ENCODE peak calls at places on chromosomes 4 and X, in four cellular contexts. U is heart left ventricle, D is heart right ventricle, W is SK-N-SH. V is an unnamed sample.

GRCh38 chrX:37509349-37509748 is 62.1 kb upstream of the LANCL3 start:
- DNase-seq in U (no peak), W (no peak), D (no peak), V (no peak)

GRCh38 chr4:152255437-152255836 is 280.5 kb downstream of the FBXW7 start:
- DNase-seq in W (no peak), U (no peak), D (no peak), V (peak; percentile 6)

GRCh38 chr4:94880976-94881375 is 123.2 kb downstream of the BMPR1B start:
- DNase-seq in U (no peak), D (no peak), W (no peak), V (no peak)

GRCh38 chr4:150381026-150381425 is 200.9 kb upstream of the MAB21L2 start:
- DNase-seq in W (no peak), D (no peak), U (no peak), V (no peak)

GRCh38 chr4:145982791-145983190 is 44.2 kb upstream of the ZNF827 start:
- DNase-seq in D (no peak), U (no peak), W (no peak), V (no peak)

GRCh38 chrX:47562615-47563243 is 1.7 kb downstream of the ARAF start:
- DNase-seq in D (no peak), W (no peak), U (no peak), V (no peak)

GRCh38 chr4:2007804-2008670 is 737 bp downstream of the NELFA start:
- DNase-seq in D (no peak), U (no peak), W (peak; percentile 78), V (no peak)

GRCh38 chr4:16916719-16917337 is 18.4 kb upstream of the LDB2 start:
- DNase-seq in D (peak; percentile 39), U (peak; percentile 27), W (peak; percentile 55), V (peak; percentile 77)

GRCh38 chr4:166422475-166422874 is 549.4 kb downstream of the TLL1 start:
- DNase-seq in D (no peak), W (no peak), U (no peak), V (no peak)

GRCh38 chr4:6009452-6009851 is 8.8 kb downstream of the C4orf50 start:
- DNase-seq in D (no peak), U (no peak), W (no peak), V (no peak)

GRCh38 chr4:1593458-1593857 is 90.7 kb downstream of the FAM53A start:
- DNase-seq in U (no peak), W (peak; percentile 90), D (no peak), V (no peak)

DNA sequence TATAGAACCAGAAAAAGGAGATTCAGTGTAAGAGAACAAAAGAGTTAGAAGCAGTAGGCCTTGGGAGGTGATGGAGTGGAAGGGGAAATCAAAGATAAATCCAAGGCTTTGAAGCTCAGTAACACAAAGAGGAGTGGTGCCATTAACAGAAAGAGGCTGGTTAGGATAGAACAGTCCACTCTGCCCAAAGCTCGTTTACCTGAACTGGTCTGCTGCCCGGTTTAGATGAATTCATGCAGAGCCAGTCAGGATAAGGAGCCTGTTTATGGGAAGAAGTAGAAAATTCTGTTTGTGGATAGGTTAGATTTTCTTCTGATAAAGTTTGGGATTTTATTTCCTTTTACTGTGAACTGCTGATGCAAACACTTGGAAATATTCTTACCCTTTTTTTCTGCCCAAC is 80.6 kb downstream of the HMGB2 start:
- DNase-seq in W (no peak), D (no peak), U (no peak), V (no peak)
- H3K4me1 ChIP-seq in W (peaks cover 9% of the 10 kb centered on the region), D (no peaks in the 10 kb centered on the region), U (peaks cover 7% of the 10 kb centered on the region), V (peaks cover 9% of the 10 kb centered on the region)

GRCh38 chr4:76307670-76308014 is 1.1 kb downstream of the STBD1 start:
- DNase-seq in D (peak; percentile 44), W (peak; percentile 68), U (peak; percentile 49), V (no peak)
- H3K4me3 ChIP-seq in D (peak overlapping the region; percentile 84), W (peak overlapping the region; percentile 92), U (peak overlapping the region; percentile 69), V (peak overlapping the region; percentile 59)

GRCh38 chr4:40240040-40240653 is 43.3 kb downstream of the RHOH start:
- DNase-seq in U (no peak), W (no peak), D (no peak), V (no peak)
- H3K4me1 ChIP-seq in U (no peaks in the 10 kb centered on the region), W (no peaks in the 10 kb centered on the region), D (no peaks in the 10 kb centered on the region), V (no peaks in the 10 kb centered on the region)

GRCh38 chrX:63270873-63271272 is 80.3 kb downstream of the SPIN4 start:
- DNase-seq in U (no peak), W (no peak), D (no peak), V (no peak)
- H3K4me3 ChIP-seq in U (no peak overlapping the region), W (no peak overlapping the region), D (no peak overlapping the region), V (no peak overlapping the region)

GRCh38 chrX:131795442-131796229 is 227.5 kb upstream of the STK26 start:
- DNase-seq in D (no peak), U (no peak), W (peak; percentile 16), V (no peak)

GRCh38 chrX:131791608-131792355 is 231.3 kb upstream of the STK26 start:
- DNase-seq in D (no peak), U (no peak), W (no peak), V (no peak)

GRCh38 chrX:131792789-131793462 is 230.2 kb upstream of the STK26 start:
- DNase-seq in D (peak; percentile 17), W (peak; percentile 68), U (peak; percentile 46), V (peak; percentile 87)

GRCh38 chrX:131789664-131790063 is 233.4 kb upstream of the STK26 start:
- DNase-seq in D (no peak), U (no peak), W (no peak), V (no peak)

GRCh38 chrX:131792356-131792749 is 230.7 kb upstream of the STK26 start:
- DNase-seq in D (peak; percentile 20), U (peak; percentile 27), W (peak; percentile 63), V (peak; percentile 87)
- H3K4me1 ChIP-seq in D (no peaks in the 10 kb centered on the region), U (no peaks in the 10 kb centered on the region), W (peaks cover 5% of the 10 kb centered on the region), V (peaks cover 17% of the 10 kb centered on the region)

GRCh38 chrX:153919281-153919680 is 6.8 kb downstream of the ARHGAP4 start:
- DNase-seq in U (no peak), W (no peak), D (no peak), V (no peak)

GRCh38 chrX:153920546-153920945 is 5.5 kb downstream of the ARHGAP4 start:
- DNase-seq in U (no peak), W (no peak), D (no peak), V (no peak)

GRCh38 chrX:153921511-153922285 is 4.4 kb downstream of the ARHGAP4 start:
- DNase-seq in W (peak; percentile 78), D (no peak), U (no peak), V (no peak)

GRCh38 chrX:153922286-153922573 is 3.8 kb downstream of the ARHGAP4 start:
- DNase-seq in W (no peak), U (no peak), D (no peak), V (no peak)

GRCh38 chrX:153921070-153921469 is 5.0 kb downstream of the ARHGAP4 start:
- DNase-seq in D (no peak), U (no peak), W (peak; percentile 47), V (no peak)
- H3K4me3 ChIP-seq in D (no peak overlapping the region), U (no peak overlapping the region), W (no peak overlapping the region), V (no peak overlapping the region)

DNA sequence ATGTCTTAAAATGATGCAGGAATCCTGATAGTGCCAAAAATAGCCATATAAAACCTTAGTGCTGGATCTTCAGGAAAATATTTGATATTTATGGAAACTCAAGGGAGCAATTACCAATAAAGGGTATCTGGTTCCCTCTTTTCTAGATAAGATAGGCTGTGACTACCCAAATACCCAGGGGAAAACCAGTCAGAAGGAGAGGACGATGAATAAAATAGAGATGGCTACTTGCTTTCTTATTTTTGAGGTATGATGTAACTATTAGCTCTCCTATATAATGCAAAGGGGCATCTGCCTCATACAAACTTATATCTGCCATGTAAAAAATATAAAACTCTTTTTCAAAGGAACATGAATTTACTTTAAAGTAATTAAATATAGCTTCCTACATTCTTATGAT is 23.4 kb upstream of the COX18 start:
- DNase-seq in W (no peak), U (no peak), D (no peak), V (no peak)
- H3K4me1 ChIP-seq in W (no peaks in the 10 kb centered on the region), U (peaks cover 5% of the 10 kb centered on the region), D (no peaks in the 10 kb centered on the region), V (no peaks in the 10 kb centered on the region)

DNA sequence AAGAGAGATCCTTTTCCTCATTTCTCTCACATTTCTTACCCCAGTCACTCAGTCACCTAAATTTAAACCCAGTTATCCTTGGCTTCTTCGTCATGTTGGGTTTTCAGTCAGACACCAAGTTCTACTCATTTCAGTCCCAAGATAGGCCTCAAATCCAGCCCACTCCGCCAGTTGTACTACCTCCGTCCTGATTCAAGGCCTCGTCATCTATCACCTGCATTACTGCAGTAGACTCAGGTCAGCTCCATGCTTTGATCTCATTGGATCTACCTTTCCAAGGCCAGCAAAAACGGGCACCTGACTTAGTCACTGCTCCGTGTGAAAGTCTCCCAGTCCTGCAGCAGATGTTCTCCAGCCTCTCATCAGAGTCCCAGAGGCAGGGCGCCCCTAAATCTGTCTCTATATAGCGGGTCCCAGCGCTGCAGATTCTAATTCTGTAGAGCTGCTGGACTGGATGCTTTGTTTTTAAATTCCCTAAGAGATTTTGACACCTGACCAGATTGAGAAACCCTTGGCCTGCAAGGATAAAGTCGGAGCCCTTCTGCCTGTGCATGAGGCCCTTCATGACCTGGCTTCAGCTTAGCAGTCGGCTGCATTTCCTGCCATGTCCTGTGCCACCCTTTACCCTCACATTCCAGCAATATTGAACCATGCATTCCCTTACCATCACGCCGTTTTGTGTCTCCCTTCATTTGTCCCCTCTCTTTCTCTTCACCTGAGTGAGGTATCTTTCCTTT is 53.7 kb downstream of the ZFX start:
- DNase-seq in U (no peak), D (no peak), W (no peak), V (no peak)
- H3K4me3 ChIP-seq in U (no peak overlapping the region), D (no peak overlapping the region), W (no peak overlapping the region), V (no peak overlapping the region)

DNA sequence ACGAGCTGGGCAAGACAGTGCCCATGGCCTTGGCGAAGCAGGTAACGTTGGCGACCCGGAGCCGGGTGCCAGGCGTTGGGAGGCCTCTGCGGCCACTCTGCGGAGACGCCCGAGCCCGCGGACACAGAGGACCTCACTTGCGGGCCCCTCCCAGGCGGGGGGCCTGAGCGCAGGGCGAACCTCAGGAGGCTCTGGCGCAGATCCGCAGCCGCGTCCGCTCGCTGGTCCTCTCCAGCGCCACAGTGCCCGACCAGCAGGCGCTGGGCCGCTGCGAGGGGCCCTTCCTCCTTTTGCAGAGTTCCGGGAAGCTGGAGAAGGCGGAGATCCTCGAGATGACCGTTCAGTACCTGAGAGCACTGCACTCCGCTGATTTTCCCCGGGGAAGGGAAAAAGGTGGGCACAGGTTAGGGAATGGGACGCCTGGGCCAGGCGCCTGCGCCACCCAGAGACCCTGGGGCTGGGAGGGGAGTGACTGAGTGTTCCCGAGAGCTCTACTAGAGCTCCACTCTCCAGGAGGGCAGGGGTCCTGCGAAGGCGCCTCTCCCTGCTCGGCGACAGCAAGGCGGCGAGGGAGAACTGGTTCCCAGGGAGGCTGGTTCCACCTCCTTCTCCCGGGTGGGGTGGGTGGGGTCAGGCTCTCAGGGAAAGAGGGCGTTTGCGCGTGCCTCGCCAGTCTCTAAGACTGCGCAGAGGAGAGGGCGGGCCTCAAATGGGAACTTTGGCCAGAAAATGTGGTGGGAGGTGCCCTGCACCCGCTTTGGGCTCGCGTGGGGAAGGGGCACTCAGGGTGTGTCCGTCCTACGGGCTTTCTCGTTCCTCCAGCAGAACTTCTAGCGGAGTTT is 1.4 kb downstream of the HELT start:
- DNase-seq in U (no peak), D (no peak), W (peak; percentile 49), V (no peak)
- H3K4me1 ChIP-seq in U (peaks cover 8% of the 10 kb centered on the region), D (peaks cover 8% of the 10 kb centered on the region), W (no peaks in the 10 kb centered on the region), V (no peaks in the 10 kb centered on the region)

GRCh38 chrX:54007682-54008081 is 36.6 kb downstream of the PHF8 start:
- DNase-seq in U (no peak), D (no peak), W (no peak), V (no peak)
- H3K4me3 ChIP-seq in U (no peak overlapping the region), D (no peak overlapping the region), W (no peak overlapping the region), V (no peak overlapping the region)